ENCODE peak calls at places on chromosomes 16 and 17, in four cellular contexts. M is SK-N-SH, Q is HCT116, A is HepG2. S is an unnamed sample.

GRCh38 chr17:19260958-19261357 is 23.8 kb downstream of the EPN2 start:
- DNase-seq in M (no peak), Q (peak; percentile 10), A (no peak), S (no peak)

GRCh38 chr16:8686879-8687278 is 12.5 kb downstream of the ABAT start:
- DNase-seq in M (no peak), Q (no peak), A (no peak), S (no peak)

GRCh38 chr16:23048164-23048563 is 101.1 kb downstream of the USP31 start:
- DNase-seq in M (no peak), Q (no peak), A (no peak), S (no peak)

GRCh38 chr17:42908872-42909700 is 8.5 kb downstream of the G6PC1 start:
- DNase-seq in M (no peak), Q (no peak), A (no peak), S (no peak)

GRCh38 chr17:15106540-15106939 is 158.6 kb downstream of the PMP22 start:
- DNase-seq in M (no peak), Q (peak; percentile 22), A (no peak), S (no peak)

GRCh38 chr17:39639566-39640458 is 2.9 kb downstream of the STARD3 start:
- DNase-seq in M (no peak), Q (no peak), A (no peak), S (no peak)

GRCh38 chr17:69690531-69690930 is 276.0 kb downstream of the MAP2K6 start:
- DNase-seq in M (no peak), Q (no peak), A (no peak), S (no peak)

GRCh38 chr17:76107507-76107906 is 3.9 kb upstream of the EXOC7 start:
- DNase-seq in M (peak; percentile 38), Q (peak; percentile 42), A (peak; percentile 58), S (peak; percentile 57)

GRCh38 chr17:74746376-74746775 is 2.1 kb upstream of the NHERF1 start:
- DNase-seq in M (no peak), Q (no peak), A (no peak), S (no peak)

GRCh38 chr17:17077101-17077500 is 34.8 kb downstream of the MPRIP start:
- DNase-seq in M (no peak), Q (no peak), A (no peak), S (no peak)

GRCh38 chr17:3894927-3895343 is 2.1 kb upstream of the CAMKK1 start:
- DNase-seq in M (no peak), Q (no peak), A (no peak), S (no peak)

GRCh38 chr17:69232650-69233049 is 4.0 kb upstream of the ABCA10 start:
- DNase-seq in M (no peak), Q (no peak), A (no peak), S (no peak)

GRCh38 chr17:76014925-76015261 is 12.2 kb downstream of the EVPL start:
- DNase-seq in M (peak; percentile 74), Q (no peak), A (no peak), S (no peak)

GRCh38 chr17:66507103-66507923 is 204.9 kb downstream of the PRKCA start:
- DNase-seq in M (no peak), Q (peak; percentile 33), A (peak; percentile 39), S (peak; percentile 21)

GRCh38 chr17:76909971-76910760 is 42.0 kb downstream of the MGAT5B start:
- DNase-seq in M (no peak), Q (peak; percentile 7), A (peak; percentile 32), S (peak; percentile 97)

GRCh38 chr16:55367796-55368195 is 43.8 kb downstream of the IRX6 start:
- DNase-seq in M (no peak), Q (no peak), A (no peak), S (no peak)

GRCh38 chr17:74759243-74759801 is 10.9 kb downstream of the NHERF1 start:
- DNase-seq in M (peak; percentile 38), Q (no peak), A (no peak), S (peak; percentile 78)

GRCh38 chr16:85963746-85964370 is 64.9 kb downstream of the IRF8 start:
- DNase-seq in M (no peak), Q (no peak), A (no peak), S (no peak)

GRCh38 chr16:3654249-3654991 is at the start of gene DNASE1:
- DNase-seq in M (peak; percentile 80), Q (peak; percentile 47), A (peak; percentile 91), S (no peak)

GRCh38 chr16:1082266-1082951 is 9.9 kb downstream of the SSTR5 start:
- DNase-seq in M (no peak), Q (no peak), A (peak; percentile 70), S (no peak)

GRCh38 chr16:56029026-56029425 is 153.9 kb upstream of the CES5A start:
- DNase-seq in M (no peak), Q (no peak), A (no peak), S (no peak)

GRCh38 chr16:77723108-77723514 is 797 bp downstream of the NUDT7 start:
- DNase-seq in M (peak; percentile 58), Q (no peak), A (no peak), S (peak; percentile 6)

GRCh38 chr16:69116911-69117310 is 11.5 kb downstream of the HAS3 start:
- DNase-seq in M (no peak), Q (no peak), A (no peak), S (no peak)

GRCh38 chr17:15261063-15261817 is 3.9 kb downstream of the PMP22 start:
- DNase-seq in M (peak; percentile 81), Q (no peak), A (peak; percentile 27), S (no peak)

GRCh38 chr16:57041182-57042156 is 50.9 kb upstream of the CPNE2 start:
- DNase-seq in M (no peak), Q (no peak), A (no peak), S (no peak)

GRCh38 chr17:78357177-78357586 is 2.7 kb downstream of the SOCS3 start:
- DNase-seq in M (peak; percentile 72), Q (no peak), A (no peak), S (no peak)

GRCh38 chr16:22763655-22764054 is 50.3 kb upstream of the HS3ST2 start:
- DNase-seq in M (peak; percentile 63), Q (no peak), A (no peak), S (no peak)

GRCh38 chr16:55324491-55325447 is 766 bp downstream of the IRX6 start:
- DNase-seq in M (peak; percentile 68), Q (no peak), A (no peak), S (no peak)

GRCh38 chr16:76956394-76956793 is 234.6 kb upstream of the MON1B start:
- DNase-seq in M (no peak), Q (no peak), A (no peak), S (no peak)

DNA sequence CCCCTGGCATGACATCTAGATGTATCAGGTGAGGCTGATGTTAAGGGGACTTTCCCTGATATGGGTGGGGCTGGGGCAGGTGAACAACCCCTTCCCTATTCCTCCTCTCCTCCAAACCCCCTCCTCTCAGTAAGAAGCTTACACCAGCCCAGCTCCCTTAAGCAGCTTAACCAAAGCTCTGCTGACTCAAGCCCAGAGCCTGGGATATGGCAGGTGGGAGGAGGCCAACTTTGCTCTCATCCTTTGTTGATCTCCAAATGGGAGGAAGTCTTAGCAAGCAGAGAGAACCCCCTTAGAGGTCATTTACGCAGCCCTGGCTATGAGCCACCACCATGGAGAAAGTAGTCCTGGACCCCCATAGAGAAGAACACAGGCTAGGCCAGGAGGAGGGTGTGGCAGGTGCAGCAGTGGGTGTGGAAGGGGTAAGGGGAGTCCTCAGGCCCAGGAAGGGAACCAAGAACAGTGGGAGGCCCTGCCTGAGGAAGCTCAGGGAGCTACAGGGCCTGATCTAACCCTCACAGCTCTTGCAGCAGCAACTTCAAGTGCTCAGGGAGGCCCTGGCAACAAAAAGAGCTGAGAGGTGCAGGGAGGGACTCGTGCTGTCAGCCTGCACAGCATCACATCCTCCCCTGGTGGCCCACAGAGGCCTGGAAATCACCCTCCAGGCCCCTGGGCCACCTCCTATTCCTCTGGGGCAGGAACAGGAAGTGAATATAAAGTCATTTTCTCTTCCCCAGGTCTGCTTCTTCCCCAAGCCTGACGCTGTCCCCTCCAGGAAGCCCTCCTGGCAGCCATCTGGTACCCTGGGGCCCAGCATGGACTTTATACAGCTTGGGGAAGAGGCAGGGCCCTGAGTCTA is 2.9 kb downstream of the UNC119 start:
- DNase-seq in M (no peak), Q (no peak), A (no peak), S (no peak)
- TF ChIP-seq JUND in M (no peak), Q (no peak), A (no peak), S (no peak)

DNA sequence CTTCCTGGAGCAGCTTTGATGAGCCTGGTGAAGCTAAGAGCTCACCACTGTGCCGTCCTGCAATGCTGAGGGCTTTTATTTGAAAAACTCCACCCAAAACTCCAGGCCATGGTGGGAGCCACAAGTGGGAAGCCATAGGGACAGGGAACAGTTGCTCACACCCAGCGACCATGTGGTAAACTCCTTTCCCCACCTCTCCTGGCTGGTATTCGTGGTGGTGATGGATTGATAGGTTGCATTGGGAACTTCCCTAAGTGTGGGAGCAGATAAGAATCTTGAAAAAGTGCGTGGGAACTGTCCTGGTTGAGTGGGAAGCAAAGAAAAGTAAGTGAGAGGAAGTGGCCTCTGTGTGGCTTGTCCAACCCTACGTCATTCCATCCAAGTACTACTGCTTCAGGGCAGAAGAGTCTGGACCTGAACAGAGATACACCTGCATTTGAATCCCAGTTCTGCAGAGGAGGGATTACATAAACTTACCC is at the start of gene CCL1:
- DNase-seq in M (no peak), Q (no peak), A (no peak), S (no peak)
- TF ChIP-seq JUND in M (no peak), Q (no peak), A (no peak), S (no peak)

GRCh38 chr17:82505296-82505695 is 14.2 kb upstream of the FOXK2 start:
- DNase-seq in M (no peak), Q (no peak), A (no peak), S (no peak)
- TF ChIP-seq JUND in M (no peak), Q (no peak), A (no peak), S (no peak)

GRCh38 chr16:28311413-28311812 is 19.1 kb downstream of the SBK1 start:
- DNase-seq in M (no peak), Q (no peak), A (no peak), S (no peak)
- TF ChIP-seq JUND in M (no peak), Q (no peak), A (no peak), S (no peak)

DNA sequence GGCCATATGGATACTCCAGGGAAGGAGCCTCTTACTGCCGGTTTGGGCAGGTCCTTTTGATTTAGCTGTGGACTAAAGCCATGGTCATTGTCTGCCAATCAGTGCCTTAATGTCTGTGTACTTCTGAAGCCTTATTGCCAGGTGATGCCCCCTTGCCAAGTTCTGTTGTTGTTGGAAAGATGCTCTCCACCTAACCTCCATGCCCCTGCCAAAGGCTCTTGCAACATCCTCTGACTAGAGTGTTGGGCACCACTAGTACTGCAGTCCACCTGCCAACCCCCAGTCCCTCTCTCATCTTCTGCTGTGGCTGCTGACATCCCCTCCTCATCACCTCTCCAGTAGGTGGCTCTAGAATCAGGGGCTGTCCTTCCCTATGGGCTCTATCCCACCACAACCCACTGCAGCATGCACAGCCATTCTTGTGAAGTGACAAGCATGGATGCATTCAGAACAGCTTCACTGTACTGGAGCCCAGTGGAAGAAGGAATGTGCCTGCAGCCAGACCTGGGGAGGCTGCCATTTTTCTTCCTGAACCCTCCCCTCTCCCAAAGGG is 375.3 kb upstream of the CDH5 start:
- DNase-seq in M (no peak), Q (no peak), A (no peak), S (no peak)
- TF ChIP-seq JUND in M (no peak), Q (no peak), A (no peak), S (no peak)

DNA sequence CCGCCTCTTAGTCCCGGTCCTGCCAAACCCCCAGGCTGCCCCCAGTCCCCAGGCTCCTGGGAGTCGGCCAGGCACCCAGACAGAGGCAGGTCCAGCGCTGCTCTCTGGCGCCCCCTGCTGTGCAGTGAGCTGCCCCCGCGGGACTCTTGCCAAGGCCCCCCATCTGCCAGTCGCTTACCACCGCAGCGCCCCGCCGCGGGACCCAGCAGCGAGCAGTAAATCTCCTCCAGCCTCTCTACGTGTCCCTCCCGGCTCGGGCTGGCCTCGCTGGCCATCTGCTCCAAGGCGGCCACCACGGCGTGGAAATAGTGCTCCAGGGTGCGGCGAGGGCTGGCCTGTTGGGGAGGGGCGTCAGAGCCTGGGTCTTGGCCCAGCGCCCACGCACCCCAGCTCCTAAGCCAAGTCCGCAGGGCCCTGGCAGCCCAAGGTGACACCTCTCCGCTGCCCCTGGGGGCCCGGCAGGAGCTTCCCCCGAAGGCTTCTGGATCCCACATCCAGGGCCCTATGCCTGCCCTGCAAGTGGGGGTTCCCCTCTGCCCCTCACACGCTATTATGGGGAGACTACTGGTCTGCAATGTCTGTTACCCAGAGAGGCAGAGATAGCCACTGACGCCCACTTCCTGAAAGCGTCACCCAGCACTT is 33.7 kb upstream of the MFSD6L start:
- DNase-seq in M (peak; percentile 75), Q (peak; percentile 12), A (no peak), S (no peak)
- TF ChIP-seq JUND in M (no peak), Q (no peak), A (no peak), S (no peak)